ENCODE peak calls at places on chromosome 16, in six cellular contexts. O is cardiac muscle cell, X is mammary epithelial cell, P is AG04450, D is dorsolateral prefrontal cortex, J is ovary. A is an unnamed sample.

GRCh38 chr16:66977341-66978113 is 10.9 kb upstream of the CES4A start:
- DNase-seq in X (peak; percentile 69), J (peak; percentile 87), O (peak; percentile 89), P (peak; percentile 56), D (peak; percentile 95), A (peak; percentile 83)

GRCh38 chr16:85571813-85572619 is 41.1 kb upstream of the GSE1 start:
- DNase-seq in J (no peak), P (no peak), D (no peak), O (no peak), X (no peak), A (no peak)

GRCh38 chr16:66580605-66581209 is 1.4 kb downstream of the CMTM2 start:
- DNase-seq in X (peak; percentile 64), J (no peak), O (peak; percentile 17), D (no peak), P (peak; percentile 53), A (no peak)

GRCh38 chr16:86563489-86564345 is 2.9 kb upstream of the FOXC2 start:
- DNase-seq in O (peak; percentile 95), X (peak; percentile 81), P (peak; percentile 80), D (peak; percentile 92), J (peak; percentile 74), A (peak; percentile 88)

GRCh38 chr16:89139907-89140361 is 31.6 kb upstream of the CDH15 start:
- DNase-seq in X (no peak), O (no peak), J (no peak), D (no peak), P (no peak), A (no peak)

GRCh38 chr16:86554917-86555762 is at the start of gene MTHFSD:
- DNase-seq in O (peak; percentile 93), X (peak; percentile 85), P (peak; percentile 76), J (peak; percentile 94), D (peak; percentile 81), A (peak; percentile 99)

GRCh38 chr16:85387171-85387507 is 226.0 kb upstream of the GSE1 start:
- DNase-seq in O (no peak), X (no peak), P (no peak), D (peak; percentile 6), J (peak; percentile 5), A (no peak)

GRCh38 chr16:47045459-47045858 is 72.0 kb upstream of the DNAJA2 start:
- DNase-seq in O (no peak), D (no peak), P (no peak), X (no peak), J (no peak), A (no peak)

GRCh38 chr16:4495766-4496165 is 19.6 kb downstream of the HMOX2 start:
- DNase-seq in O (no peak), X (peak; percentile 87), P (no peak), J (no peak), D (no peak), A (no peak)

GRCh38 chr16:23148513-23149266 is 562 bp downstream of the USP31 start:
- DNase-seq in X (peak; percentile 68), D (peak; percentile 57), O (peak; percentile 54), P (no peak), J (peak; percentile 56), A (peak; percentile 53)

GRCh38 chr16:23145608-23146007 is 3.6 kb downstream of the USP31 start:
- DNase-seq in X (peak; percentile 94), D (no peak), O (no peak), J (no peak), P (no peak), A (no peak)

GRCh38 chr16:23147666-23148065 is 1.6 kb downstream of the USP31 start:
- DNase-seq in D (no peak), J (no peak), O (no peak), X (no peak), P (no peak), A (no peak)

GRCh38 chr16:23148166-23148512 is 1.1 kb downstream of the USP31 start:
- DNase-seq in D (no peak), X (no peak), J (no peak), P (no peak), O (no peak), A (no peak)

DNA sequence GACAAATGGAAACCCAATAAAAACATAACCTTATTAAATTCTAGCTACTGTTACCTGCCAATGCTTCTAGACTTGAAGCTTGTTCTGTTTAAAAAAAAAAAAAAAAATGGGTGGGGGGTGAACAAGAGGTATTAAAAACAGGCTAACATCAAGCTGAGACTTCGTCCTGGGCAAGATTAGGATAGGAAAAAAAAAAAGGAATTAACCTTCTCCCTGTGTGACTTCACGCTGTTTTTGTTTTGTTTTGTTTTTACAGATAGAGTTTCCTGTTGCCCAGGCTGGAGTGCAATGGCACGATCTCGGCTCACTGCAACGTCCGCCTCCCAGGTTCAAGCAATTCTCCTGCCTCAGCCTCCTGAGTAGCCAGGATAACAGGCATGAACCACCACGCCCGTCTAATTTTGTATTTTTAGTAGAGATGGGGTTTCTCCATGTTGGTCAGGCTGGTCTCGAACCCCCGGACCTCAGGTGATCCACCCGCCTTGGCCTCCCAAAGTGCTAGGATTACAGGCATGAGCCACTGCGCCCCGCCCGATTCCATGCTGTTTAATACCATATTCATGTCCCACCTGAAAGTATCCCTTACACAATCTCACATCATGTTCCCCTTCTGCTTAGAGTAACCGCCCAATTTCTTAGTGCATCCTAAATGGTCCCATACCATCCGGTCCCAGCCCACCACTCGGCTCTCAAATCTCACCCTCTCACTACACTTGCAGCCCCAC is 2.2 kb downstream of the USP31 start:
- DNase-seq in D (no peak), X (peak; percentile 56), J (no peak), P (no peak), O (no peak), A (no peak)
- H3K27ac ChIP-seq in D (no peak overlapping the region), X (peak overlapping the region; percentile 99), J (no peak overlapping the region), P (no peak overlapping the region), O (no peak overlapping the region), A (no peak overlapping the region)

GRCh38 chr16:14199624-14200023 is 128.5 kb downstream of the MRTFB start:
- DNase-seq in O (no peak), X (peak; percentile 37), J (no peak), D (no peak), P (no peak), A (no peak)

GRCh38 chr16:14198603-14199002 is 127.5 kb downstream of the MRTFB start:
- DNase-seq in P (no peak), O (no peak), D (no peak), J (no peak), X (no peak), A (no peak)

GRCh38 chr16:14198012-14198411 is 126.9 kb downstream of the MRTFB start:
- DNase-seq in P (no peak), O (no peak), X (peak; percentile 12), J (no peak), D (no peak), A (no peak)

GRCh38 chr16:14196539-14196938 is 125.4 kb downstream of the MRTFB start:
- DNase-seq in O (no peak), D (no peak), P (no peak), X (no peak), J (no peak), A (no peak)

GRCh38 chr16:14199199-14199598 is 128.1 kb downstream of the MRTFB start:
- DNase-seq in D (no peak), X (no peak), O (no peak), J (no peak), P (no peak), A (no peak)
- H3K27ac ChIP-seq in D (no peak overlapping the region), X (peak overlapping the region; percentile 36), O (no peak overlapping the region), J (no peak overlapping the region), P (no peak overlapping the region), A (no peak overlapping the region)

DNA sequence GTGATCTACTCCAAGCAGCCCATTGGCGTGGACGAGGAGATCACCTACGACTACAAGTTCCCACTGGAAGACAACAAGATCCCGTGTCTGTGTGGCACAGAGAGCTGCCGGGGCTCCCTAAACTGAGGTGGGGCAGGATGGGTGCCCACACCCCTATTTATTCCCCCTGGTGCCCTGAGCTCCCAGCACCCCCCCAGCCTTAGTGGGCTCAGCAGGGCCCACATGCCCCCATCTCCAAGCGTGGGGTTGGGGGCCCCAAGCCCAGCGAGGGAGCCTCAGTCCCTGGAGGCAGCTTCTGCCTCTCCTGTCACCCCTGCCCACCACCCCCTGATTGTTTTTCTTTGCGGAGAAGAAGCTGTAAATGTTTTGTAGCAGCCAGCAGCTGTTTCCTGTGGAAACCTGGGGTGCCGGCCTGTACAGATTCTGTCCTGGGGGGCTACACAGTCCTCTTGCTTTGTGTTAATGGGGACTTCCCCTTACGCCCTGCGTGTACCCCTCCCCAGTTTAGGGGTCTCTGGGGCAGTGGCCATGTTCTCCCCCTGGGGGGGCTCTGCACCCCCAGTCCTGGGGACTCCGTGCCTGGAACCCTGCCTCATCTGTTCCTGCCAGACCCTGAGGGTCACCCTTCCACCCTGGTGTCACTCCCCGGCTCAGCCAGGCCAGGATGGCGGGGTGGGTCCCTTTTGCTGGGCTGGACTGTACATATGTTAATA is 953 bp upstream of the HSD3B7 start:
- DNase-seq in J (no peak), X (no peak), O (no peak), P (no peak), D (no peak), A (no peak)
- H3K27ac ChIP-seq in J (no peak overlapping the region), X (no peak overlapping the region), O (no peak overlapping the region), P (peak overlapping the region; percentile 11), D (no peak overlapping the region), A (no peak overlapping the region)

GRCh38 chr16:9818702-9819101 is 363.5 kb downstream of the GRIN2A start:
- DNase-seq in P (no peak), X (no peak), J (no peak), O (no peak), D (no peak), A (no peak)
- H3K27ac ChIP-seq in P (no peak overlapping the region), X (no peak overlapping the region), J (no peak overlapping the region), O (no peak overlapping the region), D (no peak overlapping the region), A (no peak overlapping the region)

DNA sequence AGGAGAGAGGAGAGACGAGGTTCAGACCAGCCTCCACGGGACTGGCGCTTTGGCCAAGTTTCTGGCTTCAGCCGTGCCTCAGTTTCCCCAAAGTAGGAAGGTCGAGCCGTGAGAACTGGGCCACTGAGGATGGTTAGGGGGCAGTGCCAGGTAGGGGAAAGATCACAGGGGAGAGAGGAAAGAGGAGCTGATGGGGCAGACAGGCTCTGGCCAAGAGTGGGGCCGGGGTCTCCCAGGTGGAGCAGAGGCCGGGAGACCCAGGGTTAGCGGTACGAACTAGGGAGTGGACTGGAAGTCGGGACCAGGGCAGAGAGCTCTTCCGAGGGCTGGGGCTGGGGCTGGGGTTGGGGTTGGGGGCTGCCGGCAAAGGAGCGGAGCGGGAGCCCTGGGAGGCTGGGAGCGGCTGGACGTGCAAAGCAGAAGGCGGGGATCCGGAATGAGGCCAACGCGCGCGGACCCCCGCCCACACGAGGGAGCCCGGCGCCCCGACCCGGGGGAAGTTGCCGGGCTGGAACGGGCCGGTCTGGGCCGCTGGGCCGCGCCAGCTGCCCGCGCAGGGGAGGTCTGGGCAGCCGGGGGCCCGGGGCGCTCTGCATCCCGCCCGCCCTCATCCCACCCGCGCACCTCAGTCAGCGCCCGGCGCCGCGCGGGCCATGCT is 446 bp downstream of the ST3GAL2 start:
- DNase-seq in X (no peak), P (no peak), O (no peak), J (peak; percentile 48), D (no peak), A (no peak)
- H3K27ac ChIP-seq in X (no peak overlapping the region), P (peak overlapping the region; percentile 4), O (peak overlapping the region; percentile 92), J (no peak overlapping the region), D (no peak overlapping the region), A (peak overlapping the region; percentile 48)

A was measured in CD8-positive, alpha-beta T cell.